ENCODE peak calls at places on chromosomes 1 and 21, in nine cellular contexts. One of them, this sample, is unnamed.

GRCh38 chr1:78177708-78178270 is 132.0 kb downstream of the GIPC2 start:
- DNase-seq in suprapubic skin: no peak
- DNase-seq in heart right ventricle: no peak
- DNase-seq in WTC11: no peak
- DNase-seq in PC-3: no peak
- DNase-seq in stomach: no peak
- DNase-seq in body of pancreas: no peak
- DNase-seq in lower leg skin: no peak
- DNase-seq in astrocyte of the cerebellum: no peak
- DNase-seq in this sample: no peak

GRCh38 chr1:175628548-175629317 is 114.7 kb downstream of the TNR start:
- DNase-seq in suprapubic skin: no peak
- DNase-seq in heart right ventricle: peak
- DNase-seq in WTC11: no peak
- DNase-seq in PC-3: no peak
- DNase-seq in stomach: no peak
- DNase-seq in body of pancreas: peak
- DNase-seq in lower leg skin: peak
- DNase-seq in astrocyte of the cerebellum: no peak
- DNase-seq in this sample: no peak

GRCh38 chr1:80048706-80049105 is 1042.2 kb upstream of the ADGRL4 start:
- DNase-seq in suprapubic skin: no peak
- DNase-seq in heart right ventricle: no peak
- DNase-seq in WTC11: no peak
- DNase-seq in PC-3: no peak
- DNase-seq in stomach: no peak
- DNase-seq in body of pancreas: no peak
- DNase-seq in lower leg skin: no peak
- DNase-seq in astrocyte of the cerebellum: no peak
- DNase-seq in this sample: no peak

GRCh38 chr1:201419737-201420607 is 1.6 kb downstream of the TNNI1 start:
- DNase-seq in suprapubic skin: no peak
- DNase-seq in heart right ventricle: no peak
- DNase-seq in WTC11: no peak
- DNase-seq in PC-3: no peak
- DNase-seq in stomach: no peak
- DNase-seq in body of pancreas: no peak
- DNase-seq in lower leg skin: no peak
- DNase-seq in astrocyte of the cerebellum: no peak
- DNase-seq in this sample: no peak

GRCh38 chr1:84892657-84893618 is at the start of gene LPAR3:
- DNase-seq in suprapubic skin: no peak
- DNase-seq in heart right ventricle: peak
- DNase-seq in WTC11: peak
- DNase-seq in PC-3: peak
- DNase-seq in stomach: no peak
- DNase-seq in body of pancreas: peak
- DNase-seq in lower leg skin: no peak
- DNase-seq in astrocyte of the cerebellum: no peak
- DNase-seq in this sample: no peak

GRCh38 chr1:193417420-193417819 is 231.0 kb upstream of the B3GALT2 start:
- DNase-seq in suprapubic skin: no peak
- DNase-seq in heart right ventricle: no peak
- DNase-seq in WTC11: no peak
- DNase-seq in PC-3: no peak
- DNase-seq in stomach: no peak
- DNase-seq in body of pancreas: no peak
- DNase-seq in lower leg skin: no peak
- DNase-seq in astrocyte of the cerebellum: no peak
- DNase-seq in this sample: no peak

GRCh38 chr21:27734146-27734545 is 767.3 kb upstream of the ADAMTS5 start:
- DNase-seq in suprapubic skin: no peak
- DNase-seq in heart right ventricle: no peak
- DNase-seq in WTC11: no peak
- DNase-seq in PC-3: peak
- DNase-seq in stomach: no peak
- DNase-seq in body of pancreas: no peak
- DNase-seq in lower leg skin: no peak
- DNase-seq in astrocyte of the cerebellum: peak
- DNase-seq in this sample: no peak

GRCh38 chr1:9990944-9991343 is 6.1 kb upstream of the RBP7 start:
- DNase-seq in suprapubic skin: no peak
- DNase-seq in heart right ventricle: no peak
- DNase-seq in WTC11: no peak
- DNase-seq in PC-3: no peak
- DNase-seq in stomach: no peak
- DNase-seq in body of pancreas: no peak
- DNase-seq in lower leg skin: no peak
- DNase-seq in astrocyte of the cerebellum: no peak
- DNase-seq in this sample: no peak

GRCh38 chr1:56573311-56573710 is 6.1 kb downstream of the PLPP3 start:
- DNase-seq in suprapubic skin: no peak
- DNase-seq in heart right ventricle: no peak
- DNase-seq in WTC11: no peak
- DNase-seq in PC-3: no peak
- DNase-seq in stomach: no peak
- DNase-seq in body of pancreas: peak
- DNase-seq in lower leg skin: no peak
- DNase-seq in astrocyte of the cerebellum: no peak
- DNase-seq in this sample: no peak

GRCh38 chr1:212162635-212163034 is 122.6 kb upstream of the PPP2R5A start:
- DNase-seq in suprapubic skin: no peak
- DNase-seq in heart right ventricle: peak
- DNase-seq in WTC11: no peak
- DNase-seq in PC-3: no peak
- DNase-seq in stomach: peak
- DNase-seq in body of pancreas: no peak
- DNase-seq in lower leg skin: no peak
- DNase-seq in astrocyte of the cerebellum: peak
- DNase-seq in this sample: no peak

GRCh38 chr1:220680085-220680687 is 10.0 kb upstream of the C1orf115 start:
- DNase-seq in suprapubic skin: no peak
- DNase-seq in heart right ventricle: no peak
- DNase-seq in WTC11: no peak
- DNase-seq in PC-3: peak
- DNase-seq in stomach: no peak
- DNase-seq in body of pancreas: peak
- DNase-seq in lower leg skin: no peak
- DNase-seq in astrocyte of the cerebellum: no peak
- DNase-seq in this sample: no peak

GRCh38 chr1:226181996-226182714 is 4.4 kb downstream of the ACBD3 start:
- DNase-seq in suprapubic skin: peak
- DNase-seq in heart right ventricle: peak
- DNase-seq in WTC11: peak
- DNase-seq in PC-3: peak
- DNase-seq in stomach: peak
- DNase-seq in body of pancreas: peak
- DNase-seq in lower leg skin: peak
- DNase-seq in astrocyte of the cerebellum: peak
- DNase-seq in this sample: no peak
- TF ChIP-seq CTCF in suprapubic skin: peak
- TF ChIP-seq CTCF in heart right ventricle: peak
- TF ChIP-seq CTCF in WTC11: no peak
- TF ChIP-seq CTCF in PC-3: peak
- TF ChIP-seq CTCF in stomach: peak
- TF ChIP-seq CTCF in body of pancreas: peak
- TF ChIP-seq CTCF in lower leg skin: no peak
- TF ChIP-seq CTCF in astrocyte of the cerebellum: peak
- TF ChIP-seq CTCF in this sample: peak

GRCh38 chr1:204130989-204131892 is 20.6 kb downstream of the ETNK2 start:
- DNase-seq in suprapubic skin: no peak
- DNase-seq in heart right ventricle: no peak
- DNase-seq in WTC11: no peak
- DNase-seq in PC-3: peak
- DNase-seq in stomach: no peak
- DNase-seq in body of pancreas: peak
- DNase-seq in lower leg skin: no peak
- DNase-seq in astrocyte of the cerebellum: peak
- DNase-seq in this sample: no peak

GRCh38 chr1:204128964-204129896 is 22.6 kb downstream of the ETNK2 start:
- DNase-seq in suprapubic skin: peak
- DNase-seq in heart right ventricle: peak
- DNase-seq in WTC11: peak
- DNase-seq in PC-3: peak
- DNase-seq in stomach: peak
- DNase-seq in body of pancreas: peak
- DNase-seq in lower leg skin: peak
- DNase-seq in astrocyte of the cerebellum: no peak
- DNase-seq in this sample: peak

GRCh38 chr1:204128464-204128963 is 23.3 kb downstream of the ETNK2 start:
- DNase-seq in suprapubic skin: no peak
- DNase-seq in heart right ventricle: no peak
- DNase-seq in WTC11: no peak
- DNase-seq in PC-3: peak
- DNase-seq in stomach: no peak
- DNase-seq in body of pancreas: no peak
- DNase-seq in lower leg skin: no peak
- DNase-seq in astrocyte of the cerebellum: no peak
- DNase-seq in this sample: no peak

GRCh38 chr1:204131978-204132377 is 19.9 kb downstream of the ETNK2 start:
- DNase-seq in suprapubic skin: no peak
- DNase-seq in heart right ventricle: no peak
- DNase-seq in WTC11: no peak
- DNase-seq in PC-3: peak
- DNase-seq in stomach: no peak
- DNase-seq in body of pancreas: no peak
- DNase-seq in lower leg skin: no peak
- DNase-seq in astrocyte of the cerebellum: no peak
- DNase-seq in this sample: no peak

DNA sequence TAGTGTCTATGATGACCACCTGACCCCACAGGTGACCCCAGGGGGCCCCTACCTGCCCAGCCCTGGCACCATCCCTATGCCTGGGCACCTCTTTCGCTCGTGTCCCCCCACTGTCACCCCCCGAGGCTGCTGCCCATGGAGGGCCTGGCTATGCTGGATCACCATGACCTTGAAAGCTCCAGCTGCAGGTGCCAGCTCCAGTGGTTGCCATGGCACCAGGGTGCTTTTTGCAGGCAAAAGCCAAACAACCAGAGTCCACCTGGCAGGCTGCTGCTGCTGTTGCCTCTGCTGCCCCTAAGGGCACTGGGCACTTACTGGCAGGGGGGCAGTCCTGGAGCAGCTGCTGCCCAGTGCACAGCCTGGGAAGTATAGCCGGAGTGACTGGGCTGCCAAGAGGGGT is 21.7 kb downstream of the ETNK2 start:
- DNase-seq in suprapubic skin: no peak
- DNase-seq in heart right ventricle: no peak
- DNase-seq in WTC11: no peak
- DNase-seq in PC-3: peak
- DNase-seq in stomach: peak
- DNase-seq in body of pancreas: peak
- DNase-seq in lower leg skin: no peak
- DNase-seq in astrocyte of the cerebellum: no peak
- DNase-seq in this sample: no peak
- TF ChIP-seq CTCF in suprapubic skin: no peak
- TF ChIP-seq CTCF in heart right ventricle: no peak
- TF ChIP-seq CTCF in WTC11: no peak
- TF ChIP-seq CTCF in PC-3: no peak
- TF ChIP-seq CTCF in stomach: no peak
- TF ChIP-seq CTCF in body of pancreas: peak
- TF ChIP-seq CTCF in lower leg skin: no peak
- TF ChIP-seq CTCF in astrocyte of the cerebellum: no peak
- TF ChIP-seq CTCF in this sample: no peak

GRCh38 chr1:232880354-232880753 is 70.1 kb upstream of the NTPCR start:
- DNase-seq in suprapubic skin: no peak
- DNase-seq in heart right ventricle: no peak
- DNase-seq in WTC11: peak
- DNase-seq in PC-3: peak
- DNase-seq in stomach: peak
- DNase-seq in body of pancreas: peak
- DNase-seq in lower leg skin: no peak
- DNase-seq in astrocyte of the cerebellum: no peak
- DNase-seq in this sample: peak
- TF ChIP-seq CTCF in suprapubic skin: peak
- TF ChIP-seq CTCF in heart right ventricle: peak
- TF ChIP-seq CTCF in WTC11: peak
- TF ChIP-seq CTCF in PC-3: peak
- TF ChIP-seq CTCF in stomach: no peak
- TF ChIP-seq CTCF in body of pancreas: peak
- TF ChIP-seq CTCF in lower leg skin: no peak
- TF ChIP-seq CTCF in astrocyte of the cerebellum: peak
- TF ChIP-seq CTCF in this sample: peak

DNA sequence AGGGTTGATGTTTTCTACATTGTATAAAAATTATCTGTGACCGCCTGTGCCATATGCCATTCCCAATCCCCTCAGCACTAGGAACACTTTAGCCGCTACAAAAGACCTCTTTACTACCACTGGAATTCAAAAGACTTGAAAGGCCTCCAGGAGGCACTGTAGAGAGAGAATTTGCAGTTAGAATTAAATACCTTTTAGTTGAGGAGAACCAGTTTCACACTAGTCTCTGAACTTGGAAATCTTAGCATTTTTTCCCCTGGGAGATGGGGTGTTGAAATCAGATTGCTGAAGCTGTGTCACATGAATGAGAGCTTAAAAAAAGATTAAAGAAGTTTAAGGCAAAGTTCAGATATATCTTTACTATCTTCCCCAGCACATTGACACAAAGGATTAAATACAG is 291.0 kb downstream of the ADGRL2 start:
- DNase-seq in suprapubic skin: no peak
- DNase-seq in heart right ventricle: no peak
- DNase-seq in WTC11: no peak
- DNase-seq in PC-3: no peak
- DNase-seq in stomach: no peak
- DNase-seq in body of pancreas: no peak
- DNase-seq in lower leg skin: no peak
- DNase-seq in astrocyte of the cerebellum: no peak
- DNase-seq in this sample: no peak
- TF ChIP-seq CTCF in suprapubic skin: no peak
- TF ChIP-seq CTCF in heart right ventricle: no peak
- TF ChIP-seq CTCF in WTC11: no peak
- TF ChIP-seq CTCF in PC-3: peak
- TF ChIP-seq CTCF in stomach: no peak
- TF ChIP-seq CTCF in body of pancreas: no peak
- TF ChIP-seq CTCF in lower leg skin: no peak
- TF ChIP-seq CTCF in astrocyte of the cerebellum: peak
- TF ChIP-seq CTCF in this sample: peak

DNA sequence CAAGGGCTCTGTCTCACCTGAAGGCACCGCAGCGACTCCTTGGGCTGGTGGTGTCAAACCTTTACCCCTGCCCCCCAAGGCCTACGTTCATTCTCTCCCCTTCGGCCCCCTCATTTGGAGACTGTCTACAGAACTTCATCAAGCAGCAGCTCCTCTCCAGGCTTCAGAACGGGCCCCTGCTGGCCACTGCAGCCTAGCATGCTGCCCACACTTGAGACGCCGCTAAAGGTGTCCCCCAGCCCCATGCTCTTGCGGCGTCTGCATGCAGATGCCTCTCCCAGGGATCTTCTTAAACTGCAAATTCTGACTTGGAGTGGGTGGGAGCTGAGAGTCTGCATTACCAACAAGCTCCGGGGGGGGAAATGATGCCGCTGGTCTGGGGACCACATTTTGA is 104.2 kb downstream of the PRDM2 start:
- DNase-seq in suprapubic skin: no peak
- DNase-seq in heart right ventricle: no peak
- DNase-seq in WTC11: no peak
- DNase-seq in PC-3: no peak
- DNase-seq in stomach: no peak
- DNase-seq in body of pancreas: no peak
- DNase-seq in lower leg skin: no peak
- DNase-seq in astrocyte of the cerebellum: no peak
- DNase-seq in this sample: no peak
- TF ChIP-seq CTCF in suprapubic skin: no peak
- TF ChIP-seq CTCF in heart right ventricle: no peak
- TF ChIP-seq CTCF in WTC11: no peak
- TF ChIP-seq CTCF in PC-3: no peak
- TF ChIP-seq CTCF in stomach: no peak
- TF ChIP-seq CTCF in body of pancreas: no peak
- TF ChIP-seq CTCF in lower leg skin: no peak
- TF ChIP-seq CTCF in astrocyte of the cerebellum: no peak
- TF ChIP-seq CTCF in this sample: no peak